ENCODE peak calls at places on chromosomes 7 and 10, in ten cellular contexts. N, Z, A, C, K, U, X, B, G and L are unnamed samples.

GRCh38 chr7:34039033-34039432 is 133.7 kb downstream of the BMPER start:
- DNase-seq in N (peak), Z (no peak), A (no peak), C (no peak), K (no peak), U (no peak), X (no peak), B (no peak), G (no peak), L (no peak)

GRCh38 chr10:131663411-131663810 is 237.4 kb upstream of the PPP2R2D start:
- DNase-seq in N (no peak), Z (no peak), A (no peak), C (no peak), K (no peak), U (no peak), X (no peak), B (no peak), G (no peak), L (no peak)

GRCh38 chr10:78384021-78384420 is 350.4 kb downstream of the RPS24 start:
- DNase-seq in N (peak), Z (no peak), A (no peak), C (no peak), K (no peak), U (no peak), X (no peak), B (no peak), G (no peak), L (no peak)

GRCh38 chr7:27302590-27302989 is 60.0 kb downstream of the EVX1 start:
- DNase-seq in N (no peak), Z (no peak), A (no peak), C (no peak), K (no peak), U (no peak), X (no peak), B (peak), G (no peak), L (no peak)

GRCh38 chr10:73576178-73576889 is 14.8 kb downstream of the USP54 start:
- DNase-seq in N (peak), Z (peak), A (peak), C (no peak), K (no peak), U (no peak), X (peak), B (peak), G (no peak), L (no peak)

GRCh38 chr10:10434312-10434711 is 583.4 kb upstream of the CELF2 start:
- DNase-seq in N (no peak), Z (no peak), A (no peak), C (no peak), K (no peak), U (no peak), X (no peak), B (no peak), G (no peak), L (no peak)

GRCh38 chr7:2804227-2804763 is 39.8 kb downstream of the GNA12 start:
- DNase-seq in N (no peak), Z (no peak), A (no peak), C (no peak), K (no peak), U (no peak), X (peak), B (no peak), G (no peak), L (no peak)

GRCh38 chr10:49741108-49741995 is 20.8 kb downstream of the OGDHL start:
- DNase-seq in N (no peak), Z (no peak), A (no peak), C (no peak), K (no peak), U (no peak), X (no peak), B (peak), G (no peak), L (no peak)

GRCh38 chr7:151091988-151092387 is 5.7 kb downstream of the AGAP3 start:
- DNase-seq in N (no peak), Z (no peak), A (no peak), C (no peak), K (no peak), U (no peak), X (no peak), B (no peak), G (no peak), L (no peak)

GRCh38 chr7:34158754-34159153 is 253.4 kb downstream of the BMPER start:
- DNase-seq in N (no peak), Z (no peak), A (no peak), C (no peak), K (peak), U (no peak), X (no peak), B (no peak), G (no peak), L (no peak)

GRCh38 chr7:126996659-126997058 is 256.1 kb downstream of the GRM8 start:
- DNase-seq in N (no peak), Z (no peak), A (no peak), C (no peak), K (no peak), U (no peak), X (no peak), B (no peak), G (no peak), L (no peak)

GRCh38 chr7:88317422-88317821 is 10.7 kb upstream of the STEAP4 start:
- DNase-seq in N (no peak), Z (no peak), A (no peak), C (no peak), K (no peak), U (no peak), X (no peak), B (peak), G (no peak), L (no peak)

GRCh38 chr7:116511552-116512523 is 12.3 kb downstream of the CAV2 start:
- DNase-seq in N (peak), Z (peak), A (no peak), C (peak), K (no peak), U (no peak), X (no peak), B (peak), G (no peak), L (no peak)

GRCh38 chr10:34477229-34477628 is 337.9 kb downstream of the PARD3 start:
- DNase-seq in N (no peak), Z (no peak), A (no peak), C (no peak), K (no peak), U (no peak), X (no peak), B (no peak), G (no peak), L (no peak)

GRCh38 chr7:63789378-63790176 is 209.1 kb upstream of the ZNF722 start:
- DNase-seq in N (no peak), Z (peak), A (no peak), C (no peak), K (no peak), U (no peak), X (peak), B (no peak), G (peak), L (no peak)

GRCh38 chr7:90624128-90624980 is 28.2 kb downstream of the CDK14 start:
- DNase-seq in N (peak), Z (no peak), A (no peak), C (no peak), K (no peak), U (no peak), X (no peak), B (peak), G (no peak), L (no peak)

GRCh38 chr7:28955356-28955722 is 2.8 kb downstream of the TRIL start:
- DNase-seq in N (no peak), Z (peak), A (no peak), C (no peak), K (no peak), U (no peak), X (no peak), B (no peak), G (no peak), L (no peak)

GRCh38 chr7:28957064-28957821 is 887 bp downstream of the TRIL start:
- DNase-seq in N (no peak), Z (peak), A (no peak), C (no peak), K (peak), U (peak), X (peak), B (no peak), G (peak), L (no peak)

GRCh38 chr7:28954936-28955335 is 3.2 kb downstream of the TRIL start:
- DNase-seq in N (no peak), Z (peak), A (no peak), C (no peak), K (no peak), U (no peak), X (no peak), B (no peak), G (no peak), L (no peak)

GRCh38 chr7:28956608-28957063 is 1.5 kb downstream of the TRIL start:
- DNase-seq in N (no peak), Z (peak), A (no peak), C (no peak), K (peak), U (peak), X (peak), B (no peak), G (peak), L (no peak)

GRCh38 chr7:28955723-28956607 is 2.2 kb downstream of the TRIL start:
- DNase-seq in N (no peak), Z (peak), A (peak), C (no peak), K (peak), U (peak), X (peak), B (peak), G (peak), L (no peak)
- TF ChIP-seq CTCF in N (peak), Z (peak), A (peak), C (no peak), K (peak), U (peak), X (peak), B (peak), G (peak), L (no peak)

DNA sequence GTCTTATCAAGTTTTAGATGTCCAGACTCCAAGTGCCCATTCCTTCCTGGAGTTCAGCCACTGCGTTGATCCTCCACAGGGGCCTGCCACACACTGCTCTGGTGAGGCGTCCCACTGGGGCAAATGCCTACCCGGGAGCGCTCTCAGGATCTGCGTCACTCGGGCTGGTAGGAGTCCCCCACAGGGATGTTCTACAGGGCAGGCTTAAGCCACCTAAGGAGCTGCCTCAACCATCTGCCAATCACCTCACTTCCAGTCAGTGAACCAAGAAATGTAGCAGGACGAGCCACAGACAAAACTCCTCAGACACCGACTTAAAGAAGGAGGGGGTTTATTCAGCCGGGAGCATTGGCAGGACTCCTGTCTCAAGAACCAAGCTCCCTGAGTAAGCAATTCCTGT is 19.9 kb downstream of the MRLN start:
- DNase-seq in N (no peak), Z (no peak), A (no peak), C (no peak), K (no peak), U (no peak), X (no peak), B (no peak), G (no peak), L (no peak)
- TF ChIP-seq CTCF in N (no peak), Z (no peak), A (no peak), C (no peak), K (no peak), U (no peak), X (no peak), B (no peak), G (no peak), L (no peak)

GRCh38 chr7:7742223-7742622 is 23.8 kb upstream of the RPA3 start:
- DNase-seq in N (no peak), Z (no peak), A (no peak), C (no peak), K (no peak), U (no peak), X (no peak), B (no peak), G (no peak), L (no peak)
- TF ChIP-seq CTCF in N (no peak), Z (no peak), A (no peak), C (peak), K (no peak), U (no peak), X (no peak), B (no peak), G (no peak), L (no peak)

DNA sequence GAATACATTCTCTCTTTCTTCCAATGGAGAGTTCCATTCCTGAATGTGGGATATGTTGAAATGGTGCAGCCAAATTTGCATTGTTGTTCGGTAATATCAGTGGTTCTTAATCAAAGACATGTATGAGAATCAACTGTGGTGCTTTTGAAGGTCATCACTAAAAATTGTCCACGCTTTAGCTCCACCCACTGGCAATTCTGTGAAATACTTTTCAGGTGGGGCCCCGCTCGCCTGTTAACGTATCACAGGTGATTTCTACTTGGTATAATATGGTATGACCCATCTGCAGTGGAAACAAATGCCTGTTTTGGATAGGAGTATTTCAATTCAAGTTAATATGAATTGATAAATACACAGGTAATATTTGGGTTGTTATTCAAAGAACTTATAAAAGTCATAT is 178.4 kb downstream of the NSUN6 start:
- DNase-seq in N (no peak), Z (peak), A (no peak), C (no peak), K (peak), U (no peak), X (no peak), B (peak), G (no peak), L (no peak)
- TF ChIP-seq CTCF in N (no peak), Z (peak), A (no peak), C (no peak), K (no peak), U (no peak), X (no peak), B (no peak), G (peak), L (no peak)

DNA sequence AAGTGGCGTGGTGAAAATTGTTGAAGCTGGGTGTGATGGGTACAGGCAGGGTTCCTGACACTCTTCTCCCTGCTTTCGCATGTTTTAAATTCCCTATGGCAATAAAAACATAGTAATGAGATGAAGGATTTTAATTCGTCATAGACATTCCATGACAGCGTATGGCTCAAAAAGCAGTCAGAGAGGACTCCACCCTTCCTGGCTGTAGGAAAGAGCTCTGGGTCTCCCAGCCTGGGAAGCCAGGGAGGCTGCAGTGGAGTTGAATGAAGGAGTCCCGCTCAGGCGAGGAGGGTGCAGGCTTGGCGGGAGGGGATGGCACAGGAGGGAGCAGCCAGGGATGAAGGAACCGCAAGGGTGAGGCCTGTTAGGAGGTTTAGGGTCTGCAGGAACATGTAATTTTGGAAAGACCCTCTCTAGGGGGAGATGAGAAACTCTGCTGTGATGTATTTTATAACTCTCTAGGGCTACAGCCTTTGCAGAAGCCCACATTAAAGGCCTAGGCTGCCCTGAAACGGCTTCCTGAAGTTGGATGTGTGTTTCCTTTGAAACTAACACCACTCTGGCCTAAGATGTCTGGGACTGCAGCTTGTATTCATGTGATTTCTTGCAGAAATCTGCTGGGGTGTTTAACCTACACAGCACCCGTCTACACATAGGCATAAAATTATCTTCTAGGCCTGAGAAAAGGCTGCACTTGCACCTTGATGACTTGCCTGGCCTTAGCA is 7.6 kb upstream of the LARP4B start:
- DNase-seq in N (no peak), Z (no peak), A (no peak), C (no peak), K (no peak), U (no peak), X (no peak), B (no peak), G (no peak), L (no peak)
- TF ChIP-seq CTCF in N (no peak), Z (no peak), A (no peak), C (no peak), K (no peak), U (no peak), X (no peak), B (no peak), G (no peak), L (no peak)